ENCODE peak calls at places on chromosome 1, in eight cellular contexts. One of them, this sample, is unnamed.

GRCh38 chr1:12129624-12130023 is 37.2 kb upstream of the TNFRSF1B start:
- DNase-seq in HAP-1: no peak
- DNase-seq in naive thymus-derived CD4-positive, alpha-beta T cell: no peak
- DNase-seq in psoas muscle: no peak
- DNase-seq in astrocyte: no peak
- DNase-seq in fibroblast of pulmonary artery: no peak
- DNase-seq in tibial artery: no peak
- DNase-seq in bronchial epithelial cell: no peak
- DNase-seq in this sample: no peak

GRCh38 chr1:55571767-55572166 is 356.6 kb upstream of the USP24 start:
- DNase-seq in psoas muscle: no peak
- DNase-seq in HAP-1: no peak
- DNase-seq in naive thymus-derived CD4-positive, alpha-beta T cell: no peak
- DNase-seq in tibial artery: no peak
- DNase-seq in fibroblast of pulmonary artery: no peak
- DNase-seq in astrocyte: no peak
- DNase-seq in bronchial epithelial cell: no peak
- DNase-seq in this sample: no peak

GRCh38 chr1:112061852-112062451 is 72.5 kb upstream of the KCND3 start:
- DNase-seq in tibial artery: no peak
- DNase-seq in psoas muscle: no peak
- DNase-seq in naive thymus-derived CD4-positive, alpha-beta T cell: no peak
- DNase-seq in bronchial epithelial cell: peak; percentile 96
- DNase-seq in HAP-1: no peak
- DNase-seq in astrocyte: no peak
- DNase-seq in fibroblast of pulmonary artery: no peak
- DNase-seq in this sample: no peak

GRCh38 chr1:150061632-150062101 is 5.9 kb upstream of the VPS45 start:
- DNase-seq in naive thymus-derived CD4-positive, alpha-beta T cell: no peak
- DNase-seq in tibial artery: no peak
- DNase-seq in HAP-1: no peak
- DNase-seq in fibroblast of pulmonary artery: peak; percentile 88
- DNase-seq in astrocyte: peak; percentile 96
- DNase-seq in bronchial epithelial cell: peak; percentile 43
- DNase-seq in psoas muscle: no peak
- DNase-seq in this sample: peak; percentile 71

GRCh38 chr1:110412576-110412975 is 5.1 kb upstream of the LAMTOR5 start:
- DNase-seq in psoas muscle: peak; percentile 70
- DNase-seq in tibial artery: peak; percentile 77
- DNase-seq in bronchial epithelial cell: peak; percentile 70
- DNase-seq in astrocyte: peak; percentile 26
- DNase-seq in naive thymus-derived CD4-positive, alpha-beta T cell: peak; percentile 46
- DNase-seq in fibroblast of pulmonary artery: peak; percentile 76
- DNase-seq in HAP-1: peak; percentile 69
- DNase-seq in this sample: peak; percentile 77

GRCh38 chr1:37265786-37266667 is 208.4 kb upstream of the ZC3H12A start:
- DNase-seq in psoas muscle: no peak
- DNase-seq in HAP-1: no peak
- DNase-seq in fibroblast of pulmonary artery: no peak
- DNase-seq in naive thymus-derived CD4-positive, alpha-beta T cell: no peak
- DNase-seq in bronchial epithelial cell: no peak
- DNase-seq in tibial artery: no peak
- DNase-seq in astrocyte: no peak
- DNase-seq in this sample: no peak

GRCh38 chr1:22572778-22573177 is 9.5 kb downstream of the EPHA8 start:
- DNase-seq in astrocyte: no peak
- DNase-seq in fibroblast of pulmonary artery: no peak
- DNase-seq in tibial artery: no peak
- DNase-seq in naive thymus-derived CD4-positive, alpha-beta T cell: no peak
- DNase-seq in bronchial epithelial cell: no peak
- DNase-seq in HAP-1: no peak
- DNase-seq in psoas muscle: no peak
- DNase-seq in this sample: no peak

GRCh38 chr1:195761102-195761501 is 847.1 kb downstream of the KCNT2 start:
- DNase-seq in astrocyte: no peak
- DNase-seq in HAP-1: no peak
- DNase-seq in tibial artery: no peak
- DNase-seq in psoas muscle: no peak
- DNase-seq in naive thymus-derived CD4-positive, alpha-beta T cell: no peak
- DNase-seq in bronchial epithelial cell: peak; percentile 62
- DNase-seq in fibroblast of pulmonary artery: no peak
- DNase-seq in this sample: no peak

GRCh38 chr1:25658791-25659431 is 42.3 kb downstream of the MAN1C1 start:
- DNase-seq in astrocyte: no peak
- DNase-seq in tibial artery: peak; percentile 70
- DNase-seq in HAP-1: no peak
- DNase-seq in fibroblast of pulmonary artery: peak; percentile 28
- DNase-seq in naive thymus-derived CD4-positive, alpha-beta T cell: no peak
- DNase-seq in psoas muscle: peak; percentile 63
- DNase-seq in bronchial epithelial cell: no peak
- DNase-seq in this sample: no peak

GRCh38 chr1:39214998-39215873 is 10.7 kb downstream of the MACF1 start:
- DNase-seq in fibroblast of pulmonary artery: no peak
- DNase-seq in bronchial epithelial cell: peak; percentile 67
- DNase-seq in astrocyte: peak; percentile 39
- DNase-seq in naive thymus-derived CD4-positive, alpha-beta T cell: peak; percentile 48
- DNase-seq in HAP-1: no peak
- DNase-seq in psoas muscle: no peak
- DNase-seq in tibial artery: no peak
- DNase-seq in this sample: no peak

GRCh38 chr1:57278558-57278957 is 145.3 kb downstream of the DAB1 start:
- DNase-seq in bronchial epithelial cell: no peak
- DNase-seq in naive thymus-derived CD4-positive, alpha-beta T cell: no peak
- DNase-seq in astrocyte: no peak
- DNase-seq in tibial artery: no peak
- DNase-seq in HAP-1: no peak
- DNase-seq in psoas muscle: no peak
- DNase-seq in fibroblast of pulmonary artery: no peak
- DNase-seq in this sample: no peak

GRCh38 chr1:8137406-8138244 is 111.5 kb upstream of the ERRFI1 start:
- DNase-seq in tibial artery: peak; percentile 84
- DNase-seq in psoas muscle: peak; percentile 36
- DNase-seq in HAP-1: no peak
- DNase-seq in naive thymus-derived CD4-positive, alpha-beta T cell: no peak
- DNase-seq in astrocyte: peak; percentile 99
- DNase-seq in bronchial epithelial cell: peak; percentile 69
- DNase-seq in fibroblast of pulmonary artery: peak; percentile 92
- DNase-seq in this sample: no peak

GRCh38 chr1:96792220-96792619 is 70.6 kb downstream of the PTBP2 start:
- DNase-seq in psoas muscle: no peak
- DNase-seq in tibial artery: no peak
- DNase-seq in fibroblast of pulmonary artery: no peak
- DNase-seq in HAP-1: no peak
- DNase-seq in bronchial epithelial cell: no peak
- DNase-seq in naive thymus-derived CD4-positive, alpha-beta T cell: no peak
- DNase-seq in astrocyte: no peak
- DNase-seq in this sample: no peak

GRCh38 chr1:63198921-63199530 is 123.3 kb upstream of the FOXD3 start:
- DNase-seq in fibroblast of pulmonary artery: no peak
- DNase-seq in psoas muscle: no peak
- DNase-seq in naive thymus-derived CD4-positive, alpha-beta T cell: no peak
- DNase-seq in tibial artery: no peak
- DNase-seq in astrocyte: no peak
- DNase-seq in bronchial epithelial cell: no peak
- DNase-seq in HAP-1: peak; percentile 63
- DNase-seq in this sample: peak; percentile 39

GRCh38 chr1:32939655-32940371 is 24.8 kb downstream of the RNF19B start:
- DNase-seq in fibroblast of pulmonary artery: peak; percentile 93
- DNase-seq in psoas muscle: peak; percentile 37
- DNase-seq in bronchial epithelial cell: peak; percentile 91
- DNase-seq in astrocyte: peak; percentile 93
- DNase-seq in HAP-1: no peak
- DNase-seq in naive thymus-derived CD4-positive, alpha-beta T cell: no peak
- DNase-seq in tibial artery: no peak
- DNase-seq in this sample: peak; percentile 81

GRCh38 chr1:41935226-41935625 is 16.5 kb upstream of the HIVEP3 start:
- DNase-seq in bronchial epithelial cell: no peak
- DNase-seq in naive thymus-derived CD4-positive, alpha-beta T cell: no peak
- DNase-seq in psoas muscle: no peak
- DNase-seq in HAP-1: no peak
- DNase-seq in tibial artery: no peak
- DNase-seq in astrocyte: peak; percentile 68
- DNase-seq in fibroblast of pulmonary artery: peak; percentile 69
- DNase-seq in this sample: peak; percentile 63

GRCh38 chr1:109764561-109765482 is 1.1 kb upstream of the EPS8L3 start:
- DNase-seq in astrocyte: no peak
- DNase-seq in psoas muscle: no peak
- DNase-seq in fibroblast of pulmonary artery: no peak
- DNase-seq in tibial artery: peak; percentile 48
- DNase-seq in bronchial epithelial cell: no peak
- DNase-seq in naive thymus-derived CD4-positive, alpha-beta T cell: no peak
- DNase-seq in HAP-1: no peak
- DNase-seq in this sample: no peak

GRCh38 chr1:226563666-226564065 is 15.1 kb downstream of the STUM start:
- DNase-seq in bronchial epithelial cell: no peak
- DNase-seq in tibial artery: peak; percentile 66
- DNase-seq in naive thymus-derived CD4-positive, alpha-beta T cell: no peak
- DNase-seq in psoas muscle: no peak
- DNase-seq in fibroblast of pulmonary artery: no peak
- DNase-seq in astrocyte: no peak
- DNase-seq in HAP-1: no peak
- DNase-seq in this sample: no peak

GRCh38 chr1:229410692-229411433 is 23.0 kb downstream of the ACTA1 start:
- DNase-seq in naive thymus-derived CD4-positive, alpha-beta T cell: no peak
- DNase-seq in tibial artery: peak; percentile 89
- DNase-seq in astrocyte: peak; percentile 36
- DNase-seq in bronchial epithelial cell: peak; percentile 65
- DNase-seq in HAP-1: peak; percentile 41
- DNase-seq in fibroblast of pulmonary artery: peak; percentile 53
- DNase-seq in psoas muscle: peak; percentile 81
- DNase-seq in this sample: peak; percentile 67

GRCh38 chr1:240169188-240169587 is 77.5 kb downstream of the FMN2 start:
- DNase-seq in tibial artery: no peak
- DNase-seq in HAP-1: peak; percentile 9
- DNase-seq in psoas muscle: no peak
- DNase-seq in fibroblast of pulmonary artery: peak; percentile 6
- DNase-seq in astrocyte: no peak
- DNase-seq in naive thymus-derived CD4-positive, alpha-beta T cell: no peak
- DNase-seq in bronchial epithelial cell: no peak
- DNase-seq in this sample: peak; percentile 1

GRCh38 chr1:153945795-153946621 is 510 bp downstream of the DENND4B start:
- DNase-seq in HAP-1: peak; percentile 66
- DNase-seq in tibial artery: peak; percentile 95
- DNase-seq in bronchial epithelial cell: peak; percentile 41
- DNase-seq in naive thymus-derived CD4-positive, alpha-beta T cell: peak; percentile 56
- DNase-seq in astrocyte: peak; percentile 33
- DNase-seq in psoas muscle: peak; percentile 90
- DNase-seq in fibroblast of pulmonary artery: peak; percentile 78
- DNase-seq in this sample: peak; percentile 52

GRCh38 chr1:59755084-59755685 is 59.6 kb upstream of the HOOK1 start:
- DNase-seq in bronchial epithelial cell: no peak
- DNase-seq in tibial artery: no peak
- DNase-seq in astrocyte: no peak
- DNase-seq in HAP-1: no peak
- DNase-seq in fibroblast of pulmonary artery: no peak
- DNase-seq in psoas muscle: no peak
- DNase-seq in naive thymus-derived CD4-positive, alpha-beta T cell: no peak
- DNase-seq in this sample: no peak

GRCh38 chr1:5271264-5271663 is 616.9 kb downstream of the AJAP1 start:
- DNase-seq in psoas muscle: no peak
- DNase-seq in HAP-1: no peak
- DNase-seq in tibial artery: no peak
- DNase-seq in astrocyte: no peak
- DNase-seq in fibroblast of pulmonary artery: no peak
- DNase-seq in naive thymus-derived CD4-positive, alpha-beta T cell: no peak
- DNase-seq in bronchial epithelial cell: no peak
- DNase-seq in this sample: no peak

GRCh38 chr1:62841587-62842169 is 57.7 kb downstream of the ATG4C start:
- DNase-seq in psoas muscle: no peak
- DNase-seq in HAP-1: peak; percentile 54
- DNase-seq in naive thymus-derived CD4-positive, alpha-beta T cell: peak; percentile 40
- DNase-seq in fibroblast of pulmonary artery: peak; percentile 84
- DNase-seq in bronchial epithelial cell: peak; percentile 65
- DNase-seq in tibial artery: no peak
- DNase-seq in astrocyte: peak; percentile 26
- DNase-seq in this sample: peak; percentile 84

DNA sequence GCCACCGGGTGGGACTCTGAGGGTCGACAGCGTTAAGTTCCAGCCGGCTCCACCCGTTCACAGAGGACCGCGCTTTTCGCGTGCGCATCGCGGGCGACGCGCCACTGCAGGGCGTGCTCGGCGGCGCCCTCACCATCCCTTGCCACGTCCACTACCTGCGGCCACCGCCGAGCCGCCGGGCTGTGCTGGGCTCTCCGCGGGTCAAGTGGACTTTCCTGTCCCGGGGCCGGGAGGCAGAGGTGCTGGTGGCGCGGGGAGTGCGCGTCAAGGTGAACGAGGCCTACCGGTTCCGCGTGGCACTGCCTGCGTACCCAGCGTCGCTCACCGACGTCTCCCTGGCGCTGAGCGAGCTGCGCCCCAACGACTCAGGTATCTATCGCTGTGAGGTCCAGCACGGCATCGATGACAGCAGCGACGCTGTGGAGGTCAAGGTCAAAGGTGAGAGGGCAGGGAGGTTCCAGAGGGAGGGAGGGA is 4.9 kb downstream of the BCAN start:
- DNase-seq in HAP-1: no peak
- DNase-seq in astrocyte: no peak
- DNase-seq in tibial artery: no peak
- DNase-seq in psoas muscle: no peak
- DNase-seq in naive thymus-derived CD4-positive, alpha-beta T cell: no peak
- DNase-seq in bronchial epithelial cell: no peak
- DNase-seq in fibroblast of pulmonary artery: no peak
- DNase-seq in this sample: no peak
- H3K4me3 ChIP-seq in HAP-1: no peak overlapping the region
- H3K4me3 ChIP-seq in astrocyte: no peak overlapping the region
- H3K4me3 ChIP-seq in tibial artery: no peak overlapping the region
- H3K4me3 ChIP-seq in psoas muscle: no peak overlapping the region
- H3K4me3 ChIP-seq in naive thymus-derived CD4-positive, alpha-beta T cell: no peak overlapping the region
- H3K4me3 ChIP-seq in bronchial epithelial cell: no peak overlapping the region
- H3K4me3 ChIP-seq in fibroblast of pulmonary artery: no peak overlapping the region
- H3K4me3 ChIP-seq in this sample: no peak overlapping the region

GRCh38 chr1:233113009-233113712 is 162.8 kb downstream of the NTPCR start:
- DNase-seq in naive thymus-derived CD4-positive, alpha-beta T cell: no peak
- DNase-seq in tibial artery: peak; percentile 84
- DNase-seq in bronchial epithelial cell: peak; percentile 100
- DNase-seq in psoas muscle: peak; percentile 77
- DNase-seq in astrocyte: peak; percentile 100
- DNase-seq in fibroblast of pulmonary artery: peak; percentile 100
- DNase-seq in HAP-1: peak; percentile 35
- DNase-seq in this sample: peak; percentile 96
- H3K4me3 ChIP-seq in naive thymus-derived CD4-positive, alpha-beta T cell: no peak overlapping the region
- H3K4me3 ChIP-seq in tibial artery: no peak overlapping the region
- H3K4me3 ChIP-seq in bronchial epithelial cell: no peak overlapping the region
- H3K4me3 ChIP-seq in psoas muscle: peak overlapping the region; percentile 31
- H3K4me3 ChIP-seq in astrocyte: peak overlapping the region; percentile 45
- H3K4me3 ChIP-seq in fibroblast of pulmonary artery: peak overlapping the region; percentile 19
- H3K4me3 ChIP-seq in HAP-1: no peak overlapping the region
- H3K4me3 ChIP-seq in this sample: peak overlapping the region; percentile 21

GRCh38 chr1:54404263-54404662 is 1.9 kb downstream of the SSBP3 start:
- DNase-seq in bronchial epithelial cell: no peak
- DNase-seq in psoas muscle: no peak
- DNase-seq in naive thymus-derived CD4-positive, alpha-beta T cell: no peak
- DNase-seq in fibroblast of pulmonary artery: no peak
- DNase-seq in astrocyte: no peak
- DNase-seq in HAP-1: no peak
- DNase-seq in tibial artery: no peak
- DNase-seq in this sample: no peak
- H3K4me3 ChIP-seq in bronchial epithelial cell: no peak overlapping the region
- H3K4me3 ChIP-seq in psoas muscle: peak overlapping the region; percentile 91
- H3K4me3 ChIP-seq in naive thymus-derived CD4-positive, alpha-beta T cell: peak overlapping the region; percentile 61
- H3K4me3 ChIP-seq in fibroblast of pulmonary artery: peak overlapping the region; percentile 61
- H3K4me3 ChIP-seq in astrocyte: peak overlapping the region; percentile 34
- H3K4me3 ChIP-seq in HAP-1: peak overlapping the region; percentile 64
- H3K4me3 ChIP-seq in tibial artery: peak overlapping the region; percentile 83
- H3K4me3 ChIP-seq in this sample: peak overlapping the region; percentile 63

GRCh38 chr1:15950763-15951295 is 25.1 kb downstream of the ZBTB17 start:
- DNase-seq in psoas muscle: no peak
- DNase-seq in HAP-1: no peak
- DNase-seq in bronchial epithelial cell: no peak
- DNase-seq in naive thymus-derived CD4-positive, alpha-beta T cell: no peak
- DNase-seq in tibial artery: peak; percentile 90
- DNase-seq in astrocyte: peak; percentile 69
- DNase-seq in fibroblast of pulmonary artery: peak; percentile 77
- DNase-seq in this sample: peak; percentile 84
- H3K4me3 ChIP-seq in psoas muscle: no peak overlapping the region
- H3K4me3 ChIP-seq in HAP-1: no peak overlapping the region
- H3K4me3 ChIP-seq in bronchial epithelial cell: no peak overlapping the region
- H3K4me3 ChIP-seq in naive thymus-derived CD4-positive, alpha-beta T cell: no peak overlapping the region
- H3K4me3 ChIP-seq in tibial artery: no peak overlapping the region
- H3K4me3 ChIP-seq in astrocyte: no peak overlapping the region
- H3K4me3 ChIP-seq in fibroblast of pulmonary artery: no peak overlapping the region
- H3K4me3 ChIP-seq in this sample: no peak overlapping the region